ENCODE peak calls at places on chromosomes 3 and 15, in five cellular contexts. H is COLO829, Y is amniotic stem cell, E is breast epithelium, C is activated gamma-delta T cell treated with Interleukin-2 at 50 U/mL for 16 hours. K is an unnamed sample.

GRCh38 chr3:197031315-197032285 is 2.0 kb upstream of the MELTF start:
- DNase-seq in H (peak; percentile 98), Y (no peak), E (peak; percentile 54), C (no peak), K (peak; percentile 99)

GRCh38 chr3:120168611-120169010 is 74.4 kb upstream of the GSK3B start:
- DNase-seq in H (no peak), Y (no peak), E (no peak), C (no peak), K (no peak)

GRCh38 chr3:101381809-101382208 is 61.4 kb upstream of the IMPG2 start:
- DNase-seq in H (peak; percentile 50), Y (peak; percentile 57), E (no peak), C (no peak), K (peak; percentile 76)

GRCh38 chr3:9765865-9766264 is 3.9 kb downstream of the CAMK1 start:
- DNase-seq in H (no peak), Y (no peak), E (no peak), C (no peak), K (no peak)

GRCh38 chr3:27628029-27628750 is 93.9 kb downstream of the EOMES start:
- DNase-seq in H (peak; percentile 28), Y (no peak), E (no peak), C (no peak), K (peak; percentile 91)

GRCh38 chr3:11499144-11499543 is 144.6 kb downstream of the VGLL4 start:
- DNase-seq in H (no peak), Y (peak; percentile 51), E (no peak), C (no peak), K (peak; percentile 97)

GRCh38 chr3:24237971-24238767 is 256.5 kb downstream of the THRB start:
- DNase-seq in H (peak; percentile 51), Y (peak; percentile 57), E (peak; percentile 43), C (no peak), K (peak; percentile 92)

GRCh38 chr3:105747056-105747455 is 121.8 kb downstream of the CBLB start:
- DNase-seq in H (peak; percentile 46), Y (peak; percentile 11), E (no peak), C (no peak), K (peak; percentile 32)

GRCh38 chr15:50916395-50916794 is 7.9 kb downstream of the AP4E1 start:
- DNase-seq in H (no peak), Y (no peak), E (no peak), C (no peak), K (no peak)

K was measured in PC-3.